ENCODE peak calls at places on chromosomes 11 and 22, in four cellular contexts. D is K562, Y is GM12878, H is HepG2. G is an unnamed sample.
A peak's percentile ranks its signal among the peaks of the same experiment; 100 is the strongest.

GRCh38 chr11:73126804-73127480 is 15.2 kb downstream of the FCHSD2 start:
- DNase-seq in H (no peak), D (no peak), Y (no peak), G (no peak)

GRCh38 chr22:21989049-21989448 is 6.5 kb upstream of the TOP3B start:
- DNase-seq in D (peak; percentile 50), H (no peak), Y (no peak), G (no peak)

GRCh38 chr11:43904737-43905515 is 24.3 kb downstream of the ALKBH3 start:
- DNase-seq in D (no peak), H (no peak), Y (no peak), G (no peak)

GRCh38 chr11:124864176-124864891 is 898 bp upstream of the ROBO3 start:
- DNase-seq in D (no peak), H (no peak), Y (no peak), G (no peak)

GRCh38 chr11:62390237-62390636 is 28.6 kb upstream of the SCGB1A1 start:
- DNase-seq in Y (no peak), H (no peak), D (no peak), G (no peak)

GRCh38 chr11:65314501-65315203 is at the start of gene CDC42EP2:
- DNase-seq in H (peak; percentile 74), Y (no peak), D (peak; percentile 98), G (peak; percentile 89)

GRCh38 chr11:123197711-123198110 is 2.7 kb upstream of the CLMP start:
- DNase-seq in D (no peak), Y (no peak), H (no peak), G (no peak)

GRCh38 chr11:87359401-87359800 is 321.7 kb downstream of the TMEM135 start:
- DNase-seq in Y (no peak), H (no peak), D (no peak), G (no peak)

GRCh38 chr11:65187971-65188461 is 6.3 kb downstream of the CAPN1 start:
- DNase-seq in D (no peak), Y (no peak), H (no peak), G (no peak)

GRCh38 chr22:42365942-42366660 is 66.1 kb downstream of the NFAM1 start:
- DNase-seq in Y (no peak), D (no peak), H (no peak), G (no peak)

GRCh38 chr22:47269689-47270088 is 507.2 kb downstream of the TBC1D22A start:
- DNase-seq in H (peak; percentile 35), D (no peak), Y (no peak), G (no peak)
- TF ChIP-seq FOXK2 in H (no peak), D (no peak), Y (no peak), G (no peak)

GRCh38 chr22:43867839-43868652 is 5.7 kb upstream of the SULT4A1 start:
- DNase-seq in D (peak; percentile 55), H (no peak), Y (no peak), G (peak; percentile 75)
- TF ChIP-seq FOXK2 in D (no peak), H (no peak), Y (no peak), G (no peak)

DNA sequence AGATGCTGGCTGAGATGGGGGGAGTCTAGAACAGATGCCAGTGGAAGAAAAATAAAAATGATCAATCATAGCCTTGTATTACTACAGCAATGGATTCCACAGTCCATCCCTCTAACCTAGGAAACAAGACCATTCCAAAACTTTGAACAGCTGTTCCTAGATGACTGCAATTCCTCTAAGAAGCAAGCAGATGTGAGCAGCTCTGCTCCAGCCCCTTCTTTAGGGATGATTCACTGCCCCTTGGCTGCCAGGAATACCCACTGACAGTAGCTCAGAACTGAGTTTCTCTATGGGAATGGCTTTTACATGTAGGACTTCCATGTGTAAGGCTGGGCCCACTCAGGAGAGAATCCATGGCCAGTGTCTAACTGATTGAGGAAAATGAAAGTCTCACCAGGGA is 943.9 kb downstream of the OPCML start:
- DNase-seq in D (no peak), H (no peak), Y (no peak), G (no peak)
- TF ChIP-seq FOXK2 in D (no peak), H (no peak), Y (no peak), G (no peak)

GRCh38 chr11:105153392-105153791 is 13.8 kb upstream of the CARD18 start:
- DNase-seq in Y (no peak), H (no peak), D (no peak), G (no peak)

GRCh38 chr11:105152556-105152955 is 13.0 kb upstream of the CARD18 start:
- DNase-seq in H (no peak), D (no peak), Y (no peak), G (no peak)

GRCh38 chr11:105149477-105149876 is 9.9 kb upstream of the CARD18 start:
- DNase-seq in D (no peak), Y (no peak), H (no peak), G (no peak)

GRCh38 chr11:105155679-105156078 is 16.1 kb upstream of the CARD18 start:
- DNase-seq in Y (no peak), D (no peak), H (no peak), G (no peak)

GRCh38 chr11:105151936-105152554 is 12.5 kb upstream of the CARD18 start:
- DNase-seq in Y (no peak), D (no peak), H (no peak), G (no peak)
- TF ChIP-seq FOXK2 in Y (no peak), D (no peak), H (no peak), G (no peak)